ENCODE peak calls at places on chromosomes 3 and 15, in five cellular contexts. One of them, this sample, is unnamed.
A peak's percentile ranks its signal among the peaks of the same experiment; 100 is the strongest.

GRCh38 chr3:102354818-102355515 is 79.8 kb upstream of the ZPLD1 start:
- DNase-seq in NCI-H2171 treated with DMSO at 0.1 percent for 48 hours: no peak
- DNase-seq in HEK293T: no peak
- DNase-seq in COR-L47: no peak
- DNase-seq in effector memory CD8-positive, alpha-beta T cell: no peak
- DNase-seq in this sample: no peak

GRCh38 chr3:45199837-45200648 is 26.0 kb downstream of the TMEM158 start:
- DNase-seq in NCI-H2171 treated with DMSO at 0.1 percent for 48 hours: no peak
- DNase-seq in HEK293T: no peak
- DNase-seq in COR-L47: no peak
- DNase-seq in effector memory CD8-positive, alpha-beta T cell: no peak
- DNase-seq in this sample: peak; percentile 53

GRCh38 chr3:187040637-187041361 is 98.5 kb downstream of the RPL39L start:
- DNase-seq in NCI-H2171 treated with DMSO at 0.1 percent for 48 hours: no peak
- DNase-seq in HEK293T: no peak
- DNase-seq in COR-L47: no peak
- DNase-seq in effector memory CD8-positive, alpha-beta T cell: no peak
- DNase-seq in this sample: no peak

GRCh38 chr3:181913254-181913653 is 201.5 kb downstream of the SOX2 start:
- DNase-seq in NCI-H2171 treated with DMSO at 0.1 percent for 48 hours: no peak
- DNase-seq in HEK293T: no peak
- DNase-seq in COR-L47: peak; percentile 29
- DNase-seq in effector memory CD8-positive, alpha-beta T cell: no peak
- DNase-seq in this sample: no peak

GRCh38 chr3:184336484-184337230 is 743 bp upstream of the FAM131A start:
- DNase-seq in NCI-H2171 treated with DMSO at 0.1 percent for 48 hours: peak; percentile 64
- DNase-seq in HEK293T: peak; percentile 22
- DNase-seq in COR-L47: peak; percentile 10
- DNase-seq in effector memory CD8-positive, alpha-beta T cell: no peak
- DNase-seq in this sample: peak; percentile 79

GRCh38 chr3:57331078-57331477 is 38.6 kb upstream of the ASB14 start:
- DNase-seq in NCI-H2171 treated with DMSO at 0.1 percent for 48 hours: no peak
- DNase-seq in HEK293T: peak; percentile 22
- DNase-seq in COR-L47: peak; percentile 47
- DNase-seq in effector memory CD8-positive, alpha-beta T cell: no peak
- DNase-seq in this sample: peak; percentile 7

GRCh38 chr15:56734013-56734625 is 810 bp upstream of the ZNF280D start:
- DNase-seq in NCI-H2171 treated with DMSO at 0.1 percent for 48 hours: no peak
- DNase-seq in HEK293T: no peak
- DNase-seq in COR-L47: peak; percentile 5
- DNase-seq in effector memory CD8-positive, alpha-beta T cell: no peak
- DNase-seq in this sample: no peak

GRCh38 chr15:24943361-24943760 is 11.4 kb upstream of the SNRPN start:
- DNase-seq in NCI-H2171 treated with DMSO at 0.1 percent for 48 hours: no peak
- DNase-seq in HEK293T: no peak
- DNase-seq in COR-L47: no peak
- DNase-seq in effector memory CD8-positive, alpha-beta T cell: no peak
- DNase-seq in this sample: no peak

GRCh38 chr3:58336135-58336882 is 3.6 kb downstream of the PXK start:
- DNase-seq in NCI-H2171 treated with DMSO at 0.1 percent for 48 hours: no peak
- DNase-seq in HEK293T: no peak
- DNase-seq in COR-L47: no peak
- DNase-seq in effector memory CD8-positive, alpha-beta T cell: no peak
- DNase-seq in this sample: no peak

GRCh38 chr3:42652611-42653302 is 740 bp upstream of the ZBTB47 start:
- DNase-seq in NCI-H2171 treated with DMSO at 0.1 percent for 48 hours: peak; percentile 6
- DNase-seq in HEK293T: no peak
- DNase-seq in COR-L47: no peak
- DNase-seq in effector memory CD8-positive, alpha-beta T cell: no peak
- DNase-seq in this sample: peak; percentile 30

GRCh38 chr3:159786489-159787181 is 202.0 kb upstream of the IL12A start:
- DNase-seq in NCI-H2171 treated with DMSO at 0.1 percent for 48 hours: no peak
- DNase-seq in HEK293T: no peak
- DNase-seq in COR-L47: no peak
- DNase-seq in effector memory CD8-positive, alpha-beta T cell: no peak
- DNase-seq in this sample: no peak

GRCh38 chr3:149623819-149624218 is 34.0 kb downstream of the WWTR1 start:
- DNase-seq in NCI-H2171 treated with DMSO at 0.1 percent for 48 hours: no peak
- DNase-seq in HEK293T: no peak
- DNase-seq in COR-L47: no peak
- DNase-seq in effector memory CD8-positive, alpha-beta T cell: no peak
- DNase-seq in this sample: no peak

GRCh38 chr3:27358372-27358771 is 10.8 kb downstream of the NEK10 start:
- DNase-seq in NCI-H2171 treated with DMSO at 0.1 percent for 48 hours: peak; percentile 16
- DNase-seq in HEK293T: no peak
- DNase-seq in COR-L47: peak; percentile 7
- DNase-seq in effector memory CD8-positive, alpha-beta T cell: no peak
- DNase-seq in this sample: no peak

GRCh38 chr3:25573386-25574171 is 91.1 kb downstream of the TOP2B start:
- DNase-seq in NCI-H2171 treated with DMSO at 0.1 percent for 48 hours: no peak
- DNase-seq in HEK293T: no peak
- DNase-seq in COR-L47: no peak
- DNase-seq in effector memory CD8-positive, alpha-beta T cell: no peak
- DNase-seq in this sample: no peak

GRCh38 chr15:90230071-90230494 is 3.7 kb downstream of the CIB1 start:
- DNase-seq in NCI-H2171 treated with DMSO at 0.1 percent for 48 hours: no peak
- DNase-seq in HEK293T: no peak
- DNase-seq in COR-L47: no peak
- DNase-seq in effector memory CD8-positive, alpha-beta T cell: no peak
- DNase-seq in this sample: no peak

GRCh38 chr3:172094621-172095557 is 55.5 kb downstream of the FNDC3B start:
- DNase-seq in NCI-H2171 treated with DMSO at 0.1 percent for 48 hours: no peak
- DNase-seq in HEK293T: no peak
- DNase-seq in COR-L47: no peak
- DNase-seq in effector memory CD8-positive, alpha-beta T cell: no peak
- DNase-seq in this sample: no peak

GRCh38 chr3:167837430-167837829 is 101.9 kb downstream of the SERPINI1 start:
- DNase-seq in NCI-H2171 treated with DMSO at 0.1 percent for 48 hours: peak; percentile 95
- DNase-seq in HEK293T: no peak
- DNase-seq in COR-L47: no peak
- DNase-seq in effector memory CD8-positive, alpha-beta T cell: no peak
- DNase-seq in this sample: no peak

GRCh38 chr3:174002543-174002942 is 605.0 kb downstream of the NLGN1 start:
- DNase-seq in NCI-H2171 treated with DMSO at 0.1 percent for 48 hours: peak; percentile 7
- DNase-seq in HEK293T: no peak
- DNase-seq in COR-L47: peak; percentile 6
- DNase-seq in effector memory CD8-positive, alpha-beta T cell: no peak
- DNase-seq in this sample: no peak

GRCh38 chr3:117411991-117412390 is 702.4 kb downstream of the TUSC7 start:
- DNase-seq in NCI-H2171 treated with DMSO at 0.1 percent for 48 hours: no peak
- DNase-seq in HEK293T: no peak
- DNase-seq in COR-L47: no peak
- DNase-seq in effector memory CD8-positive, alpha-beta T cell: no peak
- DNase-seq in this sample: no peak

GRCh38 chr15:61639491-61639890 is 410.4 kb upstream of the RORA start:
- DNase-seq in NCI-H2171 treated with DMSO at 0.1 percent for 48 hours: peak; percentile 100
- DNase-seq in HEK293T: no peak
- DNase-seq in COR-L47: no peak
- DNase-seq in effector memory CD8-positive, alpha-beta T cell: no peak
- DNase-seq in this sample: no peak

GRCh38 chr3:18424213-18424861 is 802 bp downstream of the SATB1 start:
- DNase-seq in NCI-H2171 treated with DMSO at 0.1 percent for 48 hours: no peak
- DNase-seq in HEK293T: no peak
- DNase-seq in COR-L47: no peak
- DNase-seq in effector memory CD8-positive, alpha-beta T cell: peak; percentile 6
- DNase-seq in this sample: peak; percentile 52

GRCh38 chr15:48759921-48760320 is 50.9 kb downstream of the CEP152 start:
- DNase-seq in NCI-H2171 treated with DMSO at 0.1 percent for 48 hours: peak; percentile 3
- DNase-seq in HEK293T: no peak
- DNase-seq in COR-L47: no peak
- DNase-seq in effector memory CD8-positive, alpha-beta T cell: no peak
- DNase-seq in this sample: no peak

This sample was measured in HuH-7.